ENCODE peak calls at places on chromosomes 11 and 22, in eight cellular contexts. L is T-cell; B is cardiac fibroblast; H is IMR-90; K is colonic mucosa; C is NCI-H2029; W is occipital lobe; O is activated CD8-positive, alpha-beta T cell treated with anti-CD3 and anti-CD28 coated beads, Interleukin-2, amount 10 ng/mL, durations not matched to agents 7 days and 5 days. R is an unnamed sample.

GRCh38 chr11:2406878-2407410 is 6.4 kb downstream of the TSSC4 start:
- DNase-seq in C (no peak), B (no peak), O (no peak), H (no peak), K (no peak), L (no peak), W (no peak), R (no peak)

GRCh38 chr11:76614471-76615183 is 55.9 kb downstream of the LRRC32 start:
- DNase-seq in B (peak; percentile 35), W (peak; percentile 10), K (no peak), C (no peak), L (no peak), O (no peak), H (no peak), R (no peak)

GRCh38 chr22:44188316-44188715 is 7.6 kb downstream of the PARVG start:
- DNase-seq in L (no peak), O (no peak), K (no peak), C (no peak), B (no peak), H (no peak), W (no peak), R (no peak)

GRCh38 chr11:129973809-129974208 is 28.8 kb downstream of the PRDM10 start:
- DNase-seq in O (no peak), H (no peak), L (no peak), C (no peak), W (no peak), K (no peak), B (no peak), R (no peak)

GRCh38 chr22:43305806-43306205 is 37.4 kb downstream of the SCUBE1 start:
- DNase-seq in K (no peak), W (no peak), B (no peak), O (no peak), C (peak; percentile 44), H (no peak), L (no peak), R (no peak)

GRCh38 chr11:94781822-94782221 is 13.7 kb downstream of the AMOTL1 start:
- DNase-seq in K (no peak), O (no peak), W (no peak), C (no peak), B (peak; percentile 96), L (no peak), H (peak; percentile 85), R (no peak)

GRCh38 chr22:45319319-45319675 is 9.6 kb downstream of the FAM118A start:
- DNase-seq in O (no peak), W (no peak), L (peak; percentile 24), H (peak; percentile 77), B (peak; percentile 38), C (no peak), K (no peak), R (no peak)

GRCh38 chr11:76669901-76670474 is 559 bp downstream of the LRRC32 start:
- DNase-seq in C (no peak), B (peak; percentile 91), K (peak; percentile 49), O (no peak), L (no peak), W (no peak), H (peak; percentile 88), R (no peak)

GRCh38 chr22:30372915-30373314 is 14.3 kb downstream of the RNF215 start:
- DNase-seq in K (no peak), O (no peak), C (no peak), W (no peak), B (no peak), H (no peak), L (no peak), R (no peak)

GRCh38 chr22:36931446-36931845 is 18.0 kb downstream of the CSF2RB start:
- DNase-seq in C (no peak), H (no peak), K (no peak), L (no peak), B (no peak), W (no peak), O (no peak), R (no peak)

GRCh38 chr11:93248602-93249001 is 50.8 kb upstream of the SLC36A4 start:
- DNase-seq in L (no peak), W (no peak), O (no peak), H (peak; percentile 26), K (no peak), C (no peak), B (peak; percentile 13), R (no peak)

GRCh38 chr11:15660496-15660895 is 545.8 kb downstream of the INSC start:
- DNase-seq in H (no peak), B (no peak), K (peak; percentile 7), C (no peak), L (no peak), W (no peak), O (peak; percentile 13), R (no peak)

GRCh38 chr22:20431520-20432237 is 5.9 kb downstream of the SCARF2 start:
- DNase-seq in O (no peak), K (no peak), W (no peak), C (no peak), L (no peak), B (no peak), H (no peak), R (no peak)

GRCh38 chr11:118076754-118077281 is at the start of gene TMPRSS4:
- DNase-seq in L (no peak), K (peak; percentile 94), B (no peak), W (no peak), C (peak; percentile 67), H (no peak), O (no peak), R (no peak)